ENCODE peak calls at places on chromosomes 5 and 9, in nine cellular contexts. S is PC-9, M is HCT116, Y is stomach, Q is fibroblast of lung, O is spleen, K is Peyer's patch, X is uterus, D is lung. T is an unnamed sample.
A peak's percentile ranks its signal among the peaks of the same experiment; 100 is the strongest.

GRCh38 chr5:103010120-103010666 is 109.7 kb downstream of the GIN1 start:
- DNase-seq in S (no peak), M (no peak), Y (no peak), Q (peak; percentile 76), O (no peak), K (no peak), X (no peak), D (no peak), T (no peak)

GRCh38 chr5:172445866-172446265 is 8.5 kb downstream of the SH3PXD2B start:
- DNase-seq in S (no peak), M (no peak), Y (no peak), Q (no peak), O (peak; percentile 68), K (peak; percentile 16), X (peak; percentile 35), D (no peak), T (no peak)

GRCh38 chr5:96006291-96006690 is 44.6 kb upstream of the ELL2 start:
- DNase-seq in S (no peak), M (no peak), Y (no peak), Q (no peak), O (no peak), K (no peak), X (no peak), D (no peak), T (no peak)

GRCh38 chr5:125508225-125508624 is 761.8 kb upstream of the ZNF608 start:
- DNase-seq in S (no peak), M (no peak), Y (no peak), Q (no peak), O (no peak), K (no peak), X (no peak), D (no peak), T (no peak)

GRCh38 chr9:128056887-128057723 is 10.0 kb downstream of the NAIF1 start:
- DNase-seq in S (no peak), M (no peak), Y (peak; percentile 79), Q (peak; percentile 80), O (no peak), K (no peak), X (no peak), D (no peak), T (no peak)

GRCh38 chr5:7321724-7322123 is 74.2 kb upstream of the ADCY2 start:
- DNase-seq in S (no peak), M (no peak), Y (no peak), Q (peak; percentile 44), O (no peak), K (no peak), X (no peak), D (no peak), T (no peak)

GRCh38 chr5:54965806-54966205 is 19.6 kb downstream of the ESM1 start:
- DNase-seq in S (no peak), M (no peak), Y (no peak), Q (no peak), O (no peak), K (no peak), X (no peak), D (no peak), T (no peak)

GRCh38 chr9:35385042-35385441 is 104.9 kb upstream of the RUSC2 start:
- DNase-seq in S (no peak), M (no peak), Y (no peak), Q (peak; percentile 81), O (no peak), K (no peak), X (no peak), D (no peak), T (no peak)

GRCh38 chr5:96235008-96235910 is 197.8 kb downstream of the PCSK1 start:
- DNase-seq in S (no peak), M (no peak), Y (no peak), Q (peak; percentile 70), O (no peak), K (no peak), X (no peak), D (no peak), T (no peak)

GRCh38 chr9:34272146-34272545 is 56.9 kb downstream of the KIF24 start:
- DNase-seq in S (no peak), M (no peak), Y (no peak), Q (no peak), O (no peak), K (no peak), X (no peak), D (no peak), T (no peak)

GRCh38 chr9:92986175-92987110 is 39.1 kb downstream of the FGD3 start:
- DNase-seq in S (no peak), M (no peak), Y (no peak), Q (peak; percentile 6), O (no peak), K (no peak), X (no peak), D (no peak), T (peak; percentile 63)

GRCh38 chr9:79213417-79214125 is 358.2 kb upstream of the TLE4 start:
- DNase-seq in S (no peak), M (no peak), Y (no peak), Q (no peak), O (no peak), K (no peak), X (no peak), D (no peak), T (no peak)

GRCh38 chr5:98839469-98840383 is 66.3 kb downstream of the RGMB start:
- DNase-seq in S (no peak), M (no peak), Y (no peak), Q (peak; percentile 30), O (peak; percentile 68), K (no peak), X (no peak), D (no peak), T (no peak)

GRCh38 chr5:130198927-130199326 is 294.7 kb downstream of the CHSY3 start:
- DNase-seq in S (no peak), M (peak; percentile 48), Y (no peak), Q (peak; percentile 9), O (no peak), K (no peak), X (no peak), D (no peak), T (no peak)

GRCh38 chr9:97506787-97507186 is 5.3 kb downstream of the TMOD1 start:
- DNase-seq in S (no peak), M (no peak), Y (no peak), Q (no peak), O (no peak), K (no peak), X (no peak), D (no peak), T (no peak)

GRCh38 chr9:97505845-97506244 is 4.4 kb downstream of the TMOD1 start:
- DNase-seq in S (no peak), M (no peak), Y (no peak), Q (no peak), O (no peak), K (no peak), X (no peak), D (no peak), T (no peak)

GRCh38 chr9:97507585-97507984 is 6.1 kb downstream of the TMOD1 start:
- DNase-seq in S (no peak), M (no peak), Y (no peak), Q (no peak), O (no peak), K (no peak), X (no peak), D (no peak), T (no peak)

GRCh38 chr9:97504381-97505216 is 3.1 kb downstream of the TMOD1 start:
- DNase-seq in S (no peak), M (no peak), Y (no peak), Q (peak; percentile 24), O (no peak), K (no peak), X (peak; percentile 46), D (no peak), T (peak; percentile 15)

DNA sequence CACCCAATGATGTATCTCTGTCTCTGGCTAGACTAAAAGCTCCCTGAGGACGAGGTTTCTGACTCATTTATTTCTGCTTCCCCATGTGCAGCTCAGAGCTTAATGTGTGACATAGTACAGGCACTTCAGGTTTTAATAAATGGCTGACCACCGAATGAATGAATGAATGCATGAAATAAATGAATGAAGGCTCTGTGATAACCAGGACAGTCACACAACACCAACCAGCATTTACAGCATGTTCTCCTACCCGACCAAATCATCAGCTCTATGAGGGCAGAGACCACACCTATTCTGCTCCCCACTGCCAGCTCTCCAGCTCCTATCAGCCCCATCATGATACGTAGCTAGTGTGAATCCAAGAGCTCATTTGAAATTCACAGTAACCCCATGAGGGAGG is 4.8 kb downstream of the TMOD1 start:
- DNase-seq in S (no peak), M (no peak), Y (no peak), Q (no peak), O (no peak), K (no peak), X (no peak), D (no peak), T (no peak)
- TF ChIP-seq CTCF in S (no peak), M (no peak), Y (no peak), Q (no peak), O (no peak), K (no peak), X (no peak), D (no peak), T (no peak)

DNA sequence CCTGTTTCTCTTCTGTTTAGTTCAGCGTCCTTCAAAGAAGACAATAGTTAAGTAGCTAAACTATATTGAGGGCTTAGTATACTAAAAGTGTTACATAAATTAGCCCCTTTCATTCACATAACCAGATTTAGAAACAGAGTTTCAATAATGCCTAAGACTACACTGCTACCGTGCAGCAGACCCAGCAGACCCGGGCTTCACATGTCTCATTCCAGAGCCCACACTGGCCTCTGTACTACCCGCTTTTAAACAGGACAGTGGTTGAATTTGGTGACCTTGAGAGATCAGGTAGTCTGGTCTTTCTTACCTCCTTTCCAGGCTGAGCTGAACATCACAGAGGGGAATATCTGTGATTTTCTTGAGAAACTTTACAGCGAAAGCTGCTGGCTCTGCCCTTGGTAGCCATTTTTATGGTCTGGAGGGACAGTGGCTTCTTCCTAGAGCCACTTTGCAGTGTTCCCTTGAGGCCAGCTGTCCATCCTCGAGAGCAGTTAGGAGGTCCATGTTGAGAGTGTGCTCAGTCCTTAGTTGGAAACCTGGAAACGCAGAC is 56.5 kb downstream of the SLC22A5 start:
- DNase-seq in S (no peak), M (no peak), Y (no peak), Q (no peak), O (no peak), K (no peak), X (no peak), D (no peak), T (no peak)
- H3K4me1 ChIP-seq in S (peaks cover 79% of the 10 kb centered on the region), M (peaks cover 61% of the 10 kb centered on the region), Y (peaks cover 97% of the 10 kb centered on the region), Q (peaks cover 69% of the 10 kb centered on the region), O (peaks cover 100% of the 10 kb centered on the region), K (peaks cover 80% of the 10 kb centered on the region), X (peaks cover 34% of the 10 kb centered on the region), D (peaks cover 49% of the 10 kb centered on the region), T (peaks cover 99% of the 10 kb centered on the region)

DNA sequence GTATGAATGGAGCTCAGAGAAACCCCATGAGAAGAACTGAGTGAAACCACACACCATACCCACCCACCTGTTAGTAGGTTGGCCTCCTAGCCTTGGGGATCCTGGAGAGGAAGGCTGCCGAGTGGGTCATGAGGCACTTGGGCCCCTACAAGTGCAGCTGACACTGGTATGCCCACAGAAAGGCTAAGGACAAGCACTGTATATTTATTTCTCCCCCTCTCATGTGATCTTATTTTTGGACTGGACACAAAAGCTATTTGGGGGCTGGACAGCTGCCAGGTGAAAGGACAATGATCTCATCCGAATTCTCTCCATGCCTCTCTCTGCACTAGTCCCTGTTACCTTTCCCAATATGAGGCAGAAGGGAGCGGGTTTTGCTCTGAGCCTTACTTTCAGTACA is 12.0 kb upstream of the FGF1 start:
- DNase-seq in S (no peak), M (no peak), Y (no peak), Q (peak; percentile 61), O (no peak), K (no peak), X (peak; percentile 60), D (no peak), T (no peak)
- H3K4me3 ChIP-seq in S (no peak overlapping the region), M (no peak overlapping the region), Y (no peak overlapping the region), Q (no peak overlapping the region), O (no peak overlapping the region), K (no peak overlapping the region), X (no peak overlapping the region), D (no peak overlapping the region), T (no peak overlapping the region)

GRCh38 chr5:36041537-36041845 is 25.2 kb downstream of the UGT3A2 start:
- DNase-seq in S (no peak), M (no peak), Y (no peak), Q (no peak), O (no peak), K (no peak), X (no peak), D (no peak), T (no peak)
- TF ChIP-seq CTCF in S (no peak), M (no peak), Y (no peak), Q (no peak), O (no peak), K (peak; percentile 45), X (no peak), D (no peak), T (no peak)

T was measured in CD8-positive, alpha-beta T cell.